ENCODE peak calls at places on chromosome 13, in eight cellular contexts. W is transverse colon, T is lung, S is kidney, F is cardiac muscle cell, H is pancreas, U is endodermal cell, I is colonic mucosa. Z is an unnamed sample.

GRCh38 chr13:36193151-36193855 is 21.1 kb downstream of the SOHLH2 start:
- DNase-seq in W (no peak), T (no peak), S (no peak), F (no peak), H (no peak), U (no peak), I (no peak), Z (no peak)

GRCh38 chr13:38395505-38395803 is 45.8 kb downstream of the UFM1 start:
- DNase-seq in W (no peak), T (no peak), S (no peak), F (no peak), H (no peak), U (no peak), I (no peak), Z (no peak)

GRCh38 chr13:107838592-107839161 is 376.7 kb downstream of the LIG4 start:
- DNase-seq in W (no peak), T (no peak), S (no peak), F (no peak), H (no peak), U (peak; percentile 67), I (no peak), Z (no peak)

GRCh38 chr13:43390101-43390500 is 366.7 kb downstream of the DNAJC15 start:
- DNase-seq in W (no peak), T (no peak), S (no peak), F (no peak), H (no peak), U (no peak), I (no peak), Z (no peak)

GRCh38 chr13:59834801-59835200 is 328.9 kb downstream of the DIAPH3 start:
- DNase-seq in W (no peak), T (no peak), S (no peak), F (no peak), H (no peak), U (no peak), I (no peak), Z (no peak)

GRCh38 chr13:98771838-98772611 is 19.6 kb upstream of the SLC15A1 start:
- DNase-seq in W (no peak), T (no peak), S (no peak), F (no peak), H (no peak), U (no peak), I (no peak), Z (no peak)

GRCh38 chr13:31044658-31045620 is 112.5 kb downstream of the TEX26 start:
- DNase-seq in W (no peak), T (no peak), S (no peak), F (no peak), H (no peak), U (peak; percentile 53), I (peak; percentile 44), Z (no peak)

GRCh38 chr13:99062593-99062992 is 84.7 kb upstream of the DOCK9 start:
- DNase-seq in W (no peak), T (no peak), S (peak; percentile 83), F (no peak), H (no peak), U (no peak), I (no peak), Z (peak; percentile 38)

GRCh38 chr13:95677564-95678386 is 836 bp downstream of the DNAJC3 start:
- DNase-seq in W (peak; percentile 63), T (peak; percentile 65), S (no peak), F (peak; percentile 14), H (no peak), U (no peak), I (peak; percentile 57), Z (peak; percentile 8)

GRCh38 chr13:99542788-99543406 is 41.6 kb downstream of the TM9SF2 start:
- DNase-seq in W (peak; percentile 17), T (no peak), S (no peak), F (no peak), H (no peak), U (no peak), I (no peak), Z (no peak)

GRCh38 chr13:43815204-43815603 is 28.4 kb upstream of the ENOX1 start:
- DNase-seq in W (no peak), T (no peak), S (no peak), F (peak; percentile 44), H (no peak), U (no peak), I (no peak), Z (no peak)

GRCh38 chr13:95603887-95604533 is 40.5 kb downstream of the DZIP1 start:
- DNase-seq in W (peak; percentile 48), T (no peak), S (peak; percentile 94), F (no peak), H (peak; percentile 83), U (no peak), I (peak; percentile 66), Z (peak; percentile 65)

GRCh38 chr13:23993439-23993980 is 96.2 kb upstream of the C1QTNF9B start:
- DNase-seq in W (no peak), T (no peak), S (no peak), F (no peak), H (no peak), U (no peak), I (no peak), Z (no peak)

GRCh38 chr13:95195146-95195545 is 106.1 kb downstream of the ABCC4 start:
- DNase-seq in W (no peak), T (no peak), S (no peak), F (no peak), H (no peak), U (peak; percentile 3), I (no peak), Z (no peak)

GRCh38 chr13:97327071-97327470 is 104.9 kb downstream of the MBNL2 start:
- DNase-seq in W (no peak), T (no peak), S (no peak), F (no peak), H (no peak), U (no peak), I (no peak), Z (no peak)

GRCh38 chr13:26784704-26785639 is 24.4 kb upstream of the GPR12 start:
- DNase-seq in W (peak; percentile 27), T (no peak), S (no peak), F (no peak), H (no peak), U (peak; percentile 65), I (no peak), Z (no peak)

GRCh38 chr13:94362411-94362909 is 117.0 kb downstream of the DCT start:
- DNase-seq in W (peak; percentile 50), T (peak; percentile 59), S (no peak), F (peak; percentile 80), H (peak; percentile 26), U (peak; percentile 88), I (peak; percentile 66), Z (peak; percentile 62)

GRCh38 chr13:28145049-28145448 is 6.7 kb downstream of the PAN3 start:
- DNase-seq in W (no peak), T (no peak), S (no peak), F (no peak), H (no peak), U (no peak), I (no peak), Z (no peak)

GRCh38 chr13:29110003-29110402 is 289.9 kb downstream of the MTUS2 start:
- DNase-seq in W (no peak), T (no peak), S (no peak), F (no peak), H (no peak), U (no peak), I (no peak), Z (no peak)

GRCh38 chr13:35163674-35164073 is 221.6 kb downstream of the NBEA start:
- DNase-seq in W (no peak), T (no peak), S (no peak), F (no peak), H (no peak), U (no peak), I (no peak), Z (no peak)

GRCh38 chr13:35162420-35162819 is 220.3 kb downstream of the NBEA start:
- DNase-seq in W (no peak), T (no peak), S (no peak), F (no peak), H (no peak), U (no peak), I (no peak), Z (no peak)

GRCh38 chr13:35159041-35159440 is 217.0 kb downstream of the NBEA start:
- DNase-seq in W (no peak), T (no peak), S (no peak), F (no peak), H (no peak), U (no peak), I (no peak), Z (no peak)

GRCh38 chr13:35164324-35164932 is 222.4 kb downstream of the NBEA start:
- DNase-seq in W (no peak), T (no peak), S (no peak), F (peak; percentile 54), H (no peak), U (no peak), I (no peak), Z (no peak)

DNA sequence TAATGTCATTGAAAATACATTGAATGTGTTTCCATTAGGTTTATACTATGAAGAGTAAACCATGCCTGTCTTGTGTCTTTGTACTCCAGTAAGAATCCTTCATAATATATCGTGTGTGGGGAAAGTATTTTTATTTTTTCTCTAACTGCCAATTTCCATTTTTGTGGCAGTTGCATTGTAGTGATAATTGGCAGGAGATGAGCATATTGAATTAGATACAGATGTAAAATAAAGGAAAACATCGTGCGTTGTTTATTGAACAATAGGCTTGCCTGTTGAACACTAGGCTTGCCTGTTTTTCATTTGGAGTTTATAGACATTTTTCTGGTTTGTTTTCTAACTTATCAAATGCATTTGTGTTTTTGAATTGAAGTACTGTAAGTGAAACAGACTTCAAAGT is 218.9 kb downstream of the NBEA start:
- DNase-seq in W (no peak), T (no peak), S (no peak), F (no peak), H (no peak), U (no peak), I (no peak), Z (no peak)
- TF ChIP-seq CTCF in W (no peak), T (no peak), S (no peak), F (no peak), H (no peak), U (no peak), I (no peak), Z (no peak)

DNA sequence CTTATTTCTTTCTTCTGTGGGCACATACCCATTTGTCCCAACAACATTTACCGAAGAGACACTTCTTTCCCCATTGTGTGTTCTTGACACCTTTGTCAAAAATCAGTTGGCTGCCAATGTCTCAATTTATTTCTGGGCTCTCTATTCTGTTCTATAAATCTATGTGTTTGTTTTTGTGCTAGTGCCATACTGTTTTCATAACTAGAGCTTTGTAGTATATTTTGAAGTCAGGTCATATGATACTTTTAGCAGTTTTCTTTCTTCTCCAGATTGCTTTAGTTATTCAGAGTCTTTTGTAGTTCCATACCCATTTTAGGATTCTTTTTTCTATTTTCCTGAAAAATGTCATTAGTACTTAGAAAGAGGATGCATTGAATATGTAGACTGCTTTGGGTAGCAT is 1276.3 kb downstream of the SLITRK1 start:
- DNase-seq in W (no peak), T (no peak), S (no peak), F (no peak), H (no peak), U (no peak), I (no peak), Z (no peak)
- H3K9me3 ChIP-seq in W (peaks cover 18% of the 10 kb centered on the region), T (no peaks in the 10 kb centered on the region), S (peaks cover 2% of the 10 kb centered on the region), F (no peaks in the 10 kb centered on the region), H (no peaks in the 10 kb centered on the region), U (peaks cover 45% of the 10 kb centered on the region), I (no peaks in the 10 kb centered on the region), Z (no peaks in the 10 kb centered on the region)

GRCh38 chr13:51249254-51249653 is 27.1 kb downstream of the FAM124A start:
- DNase-seq in W (no peak), T (no peak), S (no peak), F (no peak), H (no peak), U (no peak), I (no peak), Z (no peak)
- H3K4me1 ChIP-seq in W (no peaks in the 10 kb centered on the region), T (peaks cover 19% of the 10 kb centered on the region), S (peaks cover 14% of the 10 kb centered on the region), F (peaks cover 24% of the 10 kb centered on the region), H (peaks cover 9% of the 10 kb centered on the region), U (peaks cover 3% of the 10 kb centered on the region), I (no peaks in the 10 kb centered on the region), Z (peaks cover 4% of the 10 kb centered on the region)

GRCh38 chr13:73401769-73402168 is 343.0 kb downstream of the KLF5 start:
- DNase-seq in W (no peak), T (no peak), S (no peak), F (no peak), H (no peak), U (no peak), I (no peak), Z (no peak)
- TF ChIP-seq CTCF in W (no peak), T (no peak), S (no peak), F (no peak), H (no peak), U (peak; percentile 69), I (no peak), Z (no peak)